ENCODE peak calls at places on chromosomes 4 and X, in five cellular contexts. Y, S, C, P and Q are unnamed samples.

GRCh38 chrX:77451041-77451440 is 3.9 kb downstream of the FGF16 start:
- DNase-seq in S (no peak), C (no peak), Y (no peak), P (no peak), Q (no peak)

GRCh38 chrX:23888887-23889501 is 18.7 kb downstream of the APOO start:
- DNase-seq in C (no peak), S (no peak), Y (no peak), P (no peak), Q (no peak)

GRCh38 chr4:74365761-74366160 is 816 bp downstream of the EREG start:
- DNase-seq in C (no peak), Y (no peak), P (no peak), S (no peak), Q (peak)

GRCh38 chr4:103915224-103915869 is 195.6 kb upstream of the TACR3 start:
- DNase-seq in C (peak), Y (no peak), P (no peak), S (no peak), Q (no peak)

GRCh38 chrX:10071451-10072163 is 85.2 kb upstream of the CLCN4 start:
- DNase-seq in Y (no peak), C (no peak), P (no peak), S (no peak), Q (peak)

GRCh38 chr4:84673475-84674230 is 90.7 kb downstream of the CDS1 start:
- DNase-seq in C (no peak), S (no peak), P (no peak), Y (no peak), Q (no peak)

GRCh38 chrX:10741496-10742048 is 121.2 kb upstream of the MID1 start:
- DNase-seq in C (no peak), P (no peak), S (no peak), Y (no peak), Q (no peak)

GRCh38 chr4:30801876-30802275 is 81.7 kb downstream of the PCDH7 start:
- DNase-seq in Y (no peak), P (no peak), C (no peak), S (no peak), Q (no peak)

GRCh38 chr4:15171725-15172124 is 169.4 kb downstream of the CPEB2 start:
- DNase-seq in Y (no peak), S (no peak), P (no peak), C (no peak), Q (no peak)

GRCh38 chr4:24024597-24024996 is 134.8 kb upstream of the PPARGC1A start:
- DNase-seq in P (no peak), Y (no peak), S (no peak), C (no peak), Q (peak)

GRCh38 chr4:76729991-76730390 is 168.0 kb downstream of the SOWAHB start:
- DNase-seq in S (no peak), C (no peak), Y (no peak), P (no peak), Q (no peak)

GRCh38 chr4:141860974-141861373 is 224.6 kb downstream of the IL15 start:
- DNase-seq in C (no peak), P (no peak), Y (peak), S (no peak), Q (no peak)

GRCh38 chr4:1345905-1346780 is 865 bp upstream of the UVSSA start:
- DNase-seq in S (peak), P (peak), C (no peak), Y (peak), Q (no peak)

GRCh38 chr4:20408596-20408995 is 156.9 kb downstream of the SLIT2 start:
- DNase-seq in S (no peak), Y (no peak), P (no peak), C (no peak), Q (no peak)

GRCh38 chr4:66693694-66694093 is 851.6 kb downstream of the CENPC start:
- DNase-seq in Y (no peak), P (no peak), C (no peak), S (no peak), Q (no peak)

GRCh38 chr4:153001626-153002025 is 65.5 kb downstream of the FHDC1 start:
- DNase-seq in P (no peak), C (no peak), Y (no peak), S (no peak), Q (no peak)

GRCh38 chr4:177554966-177555574 is 112.8 kb upstream of the AGA start:
- DNase-seq in C (peak), P (no peak), Y (no peak), S (no peak), Q (no peak)

GRCh38 chrX:50684871-50685270 is 129.1 kb downstream of the SHROOM4 start:
- DNase-seq in C (no peak), P (no peak), Y (no peak), S (no peak), Q (no peak)

GRCh38 chrX:114976321-114976720 is 41.1 kb downstream of the IL13RA2 start:
- DNase-seq in P (no peak), S (no peak), C (no peak), Y (peak), Q (no peak)

GRCh38 chr4:188221090-188221489 is 81.8 kb downstream of the TRIML1 start:
- DNase-seq in S (no peak), Y (no peak), P (no peak), C (no peak), Q (no peak)

GRCh38 chr4:111792592-111792991 is 352.7 kb upstream of the FAM241A start:
- DNase-seq in Y (peak), P (no peak), C (no peak), S (no peak), Q (no peak)

GRCh38 chr4:26687728-26688127 is 103.8 kb downstream of the TBC1D19 start:
- DNase-seq in Y (no peak), C (no peak), S (no peak), P (no peak), Q (no peak)

GRCh38 chrX:78527263-78527662 is 131.9 kb downstream of the RTL3 start:
- DNase-seq in Y (no peak), C (no peak), P (no peak), S (no peak), Q (no peak)

GRCh38 chrX:36684053-36684452 is 324.1 kb upstream of the FAM47C start:
- DNase-seq in S (no peak), Y (no peak), P (no peak), C (no peak), Q (no peak)

GRCh38 chr4:8182294-8182693 is 16.8 kb upstream of the SH3TC1 start:
- DNase-seq in Y (no peak), P (no peak), C (no peak), S (no peak), Q (no peak)

GRCh38 chr4:182144621-182145359 is 98.4 kb upstream of the TENM3 start:
- DNase-seq in S (no peak), Y (no peak), P (no peak), C (no peak), Q (no peak)

GRCh38 chr4:10212400-10212799 is 95.8 kb upstream of the WDR1 start:
- DNase-seq in S (no peak), P (no peak), C (no peak), Y (no peak), Q (no peak)

GRCh38 chr4:58953575-58953974 is 1843.4 kb upstream of the IGFBP7 start:
- DNase-seq in Y (no peak), S (no peak), P (no peak), C (no peak), Q (no peak)

GRCh38 chr4:140595065-140595464 is 26.3 kb upstream of the UCP1 start:
- DNase-seq in C (peak), P (no peak), S (no peak), Y (peak), Q (no peak)

GRCh38 chr4:10703146-10703545 is 18.6 kb upstream of the CLNK start:
- DNase-seq in C (no peak), Y (no peak), P (no peak), S (no peak), Q (no peak)

GRCh38 chrX:20838477-20838876 is 535.7 kb upstream of the CNKSR2 start:
- DNase-seq in Y (no peak), C (no peak), P (no peak), S (no peak), Q (no peak)

GRCh38 chr4:67896421-67897065 is 12.7 kb upstream of the TMPRSS11D start:
- DNase-seq in Y (no peak), C (no peak), S (no peak), P (no peak), Q (no peak)